ENCODE peak calls at places on chromosomes 7 and 10, in ten cellular contexts. C is SK-N-SH, X is PC-3, L is GM20000, D is prostate gland, G is neural crest cell, V is heart left ventricle, W is cardiac fibroblast, O is body of pancreas, M is fibroblast of the aortic adventitia. Z is an unnamed sample.
A peak's percentile ranks its signal among the peaks of the same experiment; 100 is the strongest.

GRCh38 chr7:30863694-30864011 is 48.0 kb upstream of the AQP1 start:
- DNase-seq in G (no peak), W (peak; percentile 60), L (no peak), X (no peak), V (no peak), C (no peak), O (no peak), M (peak; percentile 62), D (no peak), Z (no peak)

GRCh38 chr7:3399858-3400257 is 98.8 kb downstream of the SDK1 start:
- DNase-seq in W (no peak), G (peak; percentile 10), L (no peak), O (no peak), M (peak; percentile 9), D (no peak), C (no peak), X (peak; percentile 55), V (no peak), Z (no peak)

GRCh38 chr7:4302203-4302905 is 379.7 kb upstream of the FOXK1 start:
- DNase-seq in L (no peak), D (no peak), O (no peak), M (no peak), G (no peak), C (no peak), W (no peak), V (no peak), X (no peak), Z (no peak)

GRCh38 chr7:142587578-142588191 is 161.6 kb upstream of the PRSS1 start:
- DNase-seq in V (no peak), D (no peak), M (peak; percentile 76), X (peak; percentile 82), W (peak; percentile 78), C (peak; percentile 31), G (no peak), O (peak; percentile 66), L (peak; percentile 77), Z (peak; percentile 81)

GRCh38 chr10:65090991-65091390 is 1569.8 kb downstream of the REEP3 start:
- DNase-seq in O (no peak), V (no peak), X (no peak), W (no peak), C (no peak), D (no peak), M (no peak), G (no peak), L (no peak), Z (no peak)

GRCh38 chr10:63388421-63389031 is 77.3 kb downstream of the JMJD1C start:
- DNase-seq in C (no peak), V (no peak), O (no peak), G (no peak), D (no peak), L (no peak), M (no peak), W (no peak), X (peak; percentile 45), Z (no peak)

GRCh38 chr7:2649139-2649838 is 17.5 kb downstream of the TTYH3 start:
- DNase-seq in G (no peak), O (no peak), D (no peak), C (no peak), X (no peak), L (no peak), V (no peak), M (no peak), W (no peak), Z (no peak)

GRCh38 chr7:108455833-108456677 is at the start of gene NRCAM:
- DNase-seq in M (no peak), O (peak; percentile 93), C (peak; percentile 99), X (no peak), V (no peak), G (peak; percentile 77), D (no peak), W (peak; percentile 85), L (peak; percentile 76), Z (no peak)

GRCh38 chr7:155610633-155611193 is 33.7 kb upstream of the RBM33 start:
- DNase-seq in W (no peak), D (no peak), L (no peak), G (no peak), C (no peak), V (no peak), X (no peak), O (no peak), M (no peak), Z (no peak)

GRCh38 chr7:12524794-12525386 is 45.6 kb upstream of the SCIN start:
- DNase-seq in X (peak; percentile 80), V (no peak), M (peak; percentile 77), O (no peak), L (peak; percentile 15), G (no peak), D (no peak), W (peak; percentile 70), C (peak; percentile 47), Z (peak; percentile 75)

GRCh38 chr7:12517451-12517850 is 53.1 kb upstream of the SCIN start:
- DNase-seq in O (no peak), L (no peak), G (no peak), W (no peak), V (no peak), C (no peak), X (no peak), D (no peak), M (no peak), Z (no peak)

GRCh38 chr7:12519682-12520009 is 50.9 kb upstream of the SCIN start:
- DNase-seq in O (no peak), G (no peak), C (no peak), D (no peak), W (no peak), M (no peak), X (no peak), L (no peak), V (no peak), Z (no peak)

GRCh38 chr7:12518920-12519681 is 51.4 kb upstream of the SCIN start:
- DNase-seq in W (peak; percentile 4), L (peak; percentile 14), V (no peak), O (no peak), C (peak; percentile 35), D (no peak), G (peak; percentile 22), X (peak; percentile 44), M (no peak), Z (peak; percentile 12)
- TF ChIP-seq CTCF in W (peak; percentile 65), L (peak; percentile 71), V (no peak), O (no peak), C (peak; percentile 52), D (no peak), G (peak; percentile 60), X (peak; percentile 63), M (peak; percentile 49), Z (peak; percentile 70)

GRCh38 chr7:148114807-148115206 is 475.8 kb upstream of the C7orf33 start:
- DNase-seq in M (no peak), C (peak; percentile 70), X (no peak), W (no peak), L (no peak), V (no peak), G (no peak), D (no peak), O (no peak), Z (no peak)

GRCh38 chr7:148105853-148106252 is 484.7 kb upstream of the C7orf33 start:
- DNase-seq in D (no peak), X (no peak), L (no peak), V (no peak), C (no peak), O (no peak), M (no peak), G (no peak), W (no peak), Z (no peak)

GRCh38 chr7:148107741-148108140 is 482.8 kb upstream of the C7orf33 start:
- DNase-seq in L (no peak), W (no peak), D (no peak), O (no peak), X (no peak), M (no peak), G (no peak), V (no peak), C (no peak), Z (no peak)

GRCh38 chr7:148108381-148108780 is 482.2 kb upstream of the C7orf33 start:
- DNase-seq in X (no peak), O (no peak), V (no peak), C (no peak), M (no peak), G (no peak), W (no peak), L (no peak), D (no peak), Z (no peak)

DNA sequence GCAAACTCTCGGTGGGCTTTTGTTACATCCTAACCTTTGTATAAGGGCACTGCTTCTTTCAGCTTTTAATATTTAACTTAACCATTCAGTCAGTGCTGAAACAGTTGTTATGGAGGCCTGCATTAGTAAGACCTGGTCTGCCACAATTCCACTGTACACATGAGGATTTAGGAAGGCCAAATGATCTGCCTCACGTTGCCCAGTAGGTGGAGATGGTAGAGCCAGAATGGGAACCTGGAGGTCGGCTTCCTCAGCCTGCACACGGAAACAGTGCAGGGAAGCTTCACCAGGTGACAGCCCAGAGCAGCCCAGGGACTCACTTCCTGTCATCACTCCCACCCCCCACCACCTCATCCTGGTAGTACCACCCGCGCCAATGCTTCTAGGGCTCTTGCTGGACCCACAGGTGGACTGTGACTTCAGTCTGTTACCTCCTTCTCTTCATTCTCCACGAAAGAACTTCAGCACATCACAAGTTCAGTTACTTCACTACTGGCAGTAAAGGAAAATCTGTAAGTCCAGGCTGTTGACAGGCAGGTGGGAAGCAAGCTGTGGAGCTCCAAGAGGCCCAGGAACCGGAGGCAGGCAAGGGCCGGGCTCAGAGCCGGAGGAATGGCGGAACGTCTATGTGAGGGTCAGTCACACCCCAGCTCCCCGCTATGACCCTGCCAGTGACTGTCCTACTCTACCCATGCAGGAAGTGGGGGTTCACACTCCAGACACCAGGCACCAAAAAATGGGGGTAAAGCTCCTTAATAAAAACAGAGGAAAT is 480.3 kb upstream of the C7orf33 start:
- DNase-seq in W (peak; percentile 1), G (no peak), L (no peak), V (no peak), M (no peak), D (no peak), X (peak; percentile 22), C (no peak), O (peak; percentile 40), Z (no peak)
- TF ChIP-seq CTCF in W (no peak), G (peak; percentile 34), L (no peak), V (no peak), M (no peak), D (no peak), X (peak; percentile 34), C (peak; percentile 21), O (peak; percentile 29), Z (no peak)

GRCh38 chr10:88472540-88472939 is 110.6 kb downstream of the RNLS start:
- DNase-seq in C (no peak), L (no peak), V (no peak), W (peak; percentile 63), G (no peak), D (no peak), M (no peak), X (no peak), O (no peak), Z (peak; percentile 6)
- TF ChIP-seq CTCF in C (no peak), L (no peak), V (no peak), W (no peak), G (no peak), D (no peak), M (no peak), X (no peak), O (no peak), Z (peak; percentile 45)

DNA sequence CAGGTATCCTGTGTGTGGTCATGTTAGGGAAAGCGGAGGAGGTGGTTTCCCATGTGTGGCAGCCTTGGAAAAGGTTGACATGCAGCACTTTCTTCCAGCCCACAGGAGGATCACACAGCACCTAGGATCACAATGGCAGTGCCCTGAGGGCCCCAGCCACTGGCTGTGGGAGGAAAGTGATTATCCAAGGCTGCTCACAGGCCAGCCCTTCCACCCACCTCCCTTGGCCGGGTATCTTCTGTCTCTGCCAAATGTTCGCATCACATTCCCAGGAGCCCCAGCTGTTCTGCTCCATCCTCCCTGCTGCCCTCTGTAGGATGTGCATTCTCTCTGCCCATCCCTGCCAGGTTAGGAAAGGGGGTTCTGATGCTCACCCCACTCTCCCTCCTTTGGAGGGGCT is 2.5 kb upstream of the MLXIPL start:
- DNase-seq in X (peak; percentile 26), G (no peak), D (no peak), W (peak; percentile 41), L (no peak), O (no peak), V (no peak), M (peak; percentile 53), C (no peak), Z (peak; percentile 7)
- TF ChIP-seq CTCF in X (no peak), G (no peak), D (no peak), W (no peak), L (no peak), O (no peak), V (no peak), M (peak; percentile 46), C (peak; percentile 31), Z (peak; percentile 21)

Z was measured in HFFc6.